ENCODE peak calls at places on chromosomes 5 and 9, in five cellular contexts. L is IMR-90, Q is pancreas, O is ovary, H is heart left ventricle. V is an unnamed sample.

GRCh38 chr9:129166962-129167557 is 11.0 kb downstream of the IER5L start:
- DNase-seq in L (peak), Q (peak), O (peak), H (peak), V (peak)

GRCh38 chr5:144191998-144192397 is 21.3 kb downstream of the KCTD16 start:
- DNase-seq in L (peak), Q (no peak), O (no peak), H (no peak), V (no peak)

GRCh38 chr5:60323596-60323995 is 376.4 kb downstream of the DEPDC1B start:
- DNase-seq in L (no peak), Q (no peak), O (no peak), H (no peak), V (no peak)

GRCh38 chr9:136808075-136808780 is 480 bp downstream of the RABL6 start:
- DNase-seq in L (no peak), Q (peak), O (peak), H (no peak), V (no peak)

GRCh38 chr5:33068786-33069185 is 357.7 kb downstream of the NPR3 start:
- DNase-seq in L (peak), Q (no peak), O (no peak), H (no peak), V (no peak)

GRCh38 chr5:67166460-67166871 is 30.1 kb downstream of the CD180 start:
- DNase-seq in L (no peak), Q (no peak), O (no peak), H (peak), V (peak)

GRCh38 chr9:70902705-70903131 is 218.7 kb downstream of the TRPM3 start:
- DNase-seq in L (peak), Q (no peak), O (no peak), H (no peak), V (no peak)

GRCh38 chr5:103389846-103390245 is 131.3 kb downstream of the MACIR start:
- DNase-seq in L (no peak), Q (no peak), O (no peak), H (no peak), V (no peak)

GRCh38 chr5:117769877-117770276 is 1195.3 kb upstream of the SEMA6A start:
- DNase-seq in L (no peak), Q (no peak), O (no peak), H (no peak), V (no peak)

GRCh38 chr5:159132429-159133040 is 32.8 kb upstream of the EBF1 start:
- DNase-seq in L (no peak), Q (no peak), O (no peak), H (no peak), V (no peak)

GRCh38 chr9:131098391-131099087 is 2.2 kb downstream of the AIF1L start:
- DNase-seq in L (no peak), Q (no peak), O (no peak), H (peak), V (no peak)

GRCh38 chr9:132982508-132982907 is 4.0 kb downstream of the GFI1B start:
- DNase-seq in L (no peak), Q (no peak), O (no peak), H (no peak), V (no peak)

GRCh38 chr5:151562019-151562707 is 29.0 kb downstream of the FAT2 start:
- DNase-seq in L (no peak), Q (no peak), O (no peak), H (no peak), V (no peak)

GRCh38 chr5:62896121-62896893 is 317.7 kb downstream of the LRRC70 start:
- DNase-seq in L (no peak), Q (no peak), O (no peak), H (no peak), V (no peak)

GRCh38 chr5:93100976-93101375 is 480.0 kb downstream of the NR2F1-AS1 start:
- DNase-seq in L (no peak), Q (no peak), O (no peak), H (no peak), V (no peak)

GRCh38 chr5:142016576-142016975 is 3.7 kb upstream of the GNPDA1 start:
- DNase-seq in L (no peak), Q (no peak), O (no peak), H (no peak), V (no peak)

GRCh38 chr5:75681125-75681830 is 36.0 kb downstream of the POC5 start:
- DNase-seq in L (peak), Q (no peak), O (no peak), H (no peak), V (no peak)

GRCh38 chr5:142545653-142546322 is 140.1 kb downstream of the FGF1 start:
- DNase-seq in L (peak), Q (no peak), O (no peak), H (no peak), V (no peak)

GRCh38 chr9:107480386-107480789 is 9.2 kb downstream of the KLF4 start:
- DNase-seq in L (peak), Q (no peak), O (peak), H (no peak), V (peak)

GRCh38 chr9:91847576-91847975 is 102.5 kb downstream of the ROR2 start:
- DNase-seq in L (peak), Q (no peak), O (peak), H (no peak), V (peak)

GRCh38 chr5:10453564-10453963 is 11.9 kb downstream of the ROPN1L start:
- DNase-seq in L (peak), Q (no peak), O (no peak), H (no peak), V (no peak)

GRCh38 chr5:68407312-68408239 is 192.0 kb downstream of the PIK3R1 start:
- DNase-seq in L (no peak), Q (no peak), O (no peak), H (no peak), V (no peak)

GRCh38 chr5:122908662-122909061 is 63.2 kb downstream of the SNX24 start:
- DNase-seq in L (no peak), Q (no peak), O (no peak), H (no peak), V (no peak)

GRCh38 chr5:143515829-143516228 is 112.3 kb upstream of the NR3C1 start:
- DNase-seq in L (peak), Q (no peak), O (no peak), H (no peak), V (no peak)

GRCh38 chr5:169052207-169052606 is 248.7 kb downstream of the SLIT3 start:
- DNase-seq in L (no peak), Q (no peak), O (no peak), H (no peak), V (no peak)

GRCh38 chr5:44943637-44944036 is 134.9 kb downstream of the MRPS30 start:
- DNase-seq in L (no peak), Q (no peak), O (no peak), H (no peak), V (no peak)

GRCh38 chr5:33563983-33564908 is 123.5 kb downstream of the TARS1 start:
- DNase-seq in L (no peak), Q (no peak), O (no peak), H (no peak), V (no peak)

GRCh38 chr5:38069360-38069759 is 189.0 kb upstream of the EGFLAM start:
- DNase-seq in L (no peak), Q (peak), O (peak), H (no peak), V (no peak)

GRCh38 chr5:45109062-45109461 is 300.3 kb downstream of the MRPS30 start:
- DNase-seq in L (no peak), Q (no peak), O (no peak), H (no peak), V (no peak)

GRCh38 chr5:40914835-40915234 is 5.5 kb downstream of the C7 start:
- DNase-seq in L (peak), Q (no peak), O (no peak), H (no peak), V (no peak)

GRCh38 chr9:106869458-106869857 is 6.5 kb downstream of the ZNF462 start:
- DNase-seq in L (peak), Q (no peak), O (no peak), H (no peak), V (no peak)

GRCh38 chr5:80041536-80041935 is 6.4 kb downstream of the THBS4 start:
- DNase-seq in L (no peak), Q (no peak), O (no peak), H (no peak), V (no peak)

GRCh38 chr5:67732471-67732870 is 483.1 kb upstream of the PIK3R1 start:
- DNase-seq in L (no peak), Q (no peak), O (no peak), H (no peak), V (no peak)

GRCh38 chr9:110056062-110056461 is 151.9 kb downstream of the C9orf152 start:
- DNase-seq in L (no peak), Q (no peak), O (no peak), H (no peak), V (no peak)

GRCh38 chr9:106286249-106286648 is 576.7 kb upstream of the ZNF462 start:
- DNase-seq in L (no peak), Q (no peak), O (no peak), H (no peak), V (no peak)

GRCh38 chr5:39605966-39606591 is 181.3 kb upstream of the DAB2 start:
- DNase-seq in L (peak), Q (no peak), O (no peak), H (no peak), V (no peak)

GRCh38 chr9:137459147-137459600 is at the start of gene NSMF:
- DNase-seq in L (peak), Q (peak), O (peak), H (peak), V (peak)

GRCh38 chr9:100427366-100428263 is 672 bp downstream of the MSANTD3 start:
- DNase-seq in L (peak), Q (no peak), O (peak), H (peak), V (peak)

GRCh38 chr9:75683591-75683990 is 206.9 kb upstream of the PCSK5 start:
- DNase-seq in L (no peak), Q (no peak), O (no peak), H (no peak), V (no peak)

DNA sequence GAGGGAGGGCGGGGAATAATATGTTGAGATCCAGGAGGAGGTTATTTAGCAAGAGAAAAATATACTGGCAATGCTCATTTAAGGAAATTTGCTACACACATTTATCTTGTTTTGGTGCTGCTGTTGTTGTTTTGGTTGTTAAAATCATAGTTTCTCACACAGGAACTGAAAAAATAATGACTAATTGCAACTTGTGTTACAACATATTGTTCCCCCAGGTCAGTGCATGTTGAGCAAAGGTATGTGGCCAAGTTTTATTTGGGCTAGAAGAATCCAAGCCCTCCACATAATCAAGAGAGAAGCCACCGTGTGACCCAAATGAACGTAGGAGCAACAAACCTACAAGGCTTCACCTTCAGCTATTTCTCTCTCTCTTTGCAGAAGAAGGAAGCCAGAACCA is 220.3 kb upstream of the DAPK1 start:
- DNase-seq in L (no peak), Q (no peak), O (no peak), H (no peak), V (no peak)
- H3K27ac ChIP-seq in L (peak), Q (no peak), O (no peak), H (no peak), V (no peak)

GRCh38 chr9:121277026-121277425 is 9.1 kb downstream of the GSN start:
- DNase-seq in L (no peak), Q (no peak), O (no peak), H (no peak), V (no peak)

GRCh38 chr9:121275781-121276658 is 8.1 kb downstream of the GSN start:
- DNase-seq in L (no peak), Q (no peak), O (no peak), H (no peak), V (no peak)

GRCh38 chr9:121279841-121280388 is 12.0 kb downstream of the GSN start:
- DNase-seq in L (no peak), Q (no peak), O (no peak), H (no peak), V (no peak)

GRCh38 chr9:121278535-121279169 is 10.7 kb downstream of the GSN start:
- DNase-seq in L (peak), Q (peak), O (peak), H (peak), V (peak)

DNA sequence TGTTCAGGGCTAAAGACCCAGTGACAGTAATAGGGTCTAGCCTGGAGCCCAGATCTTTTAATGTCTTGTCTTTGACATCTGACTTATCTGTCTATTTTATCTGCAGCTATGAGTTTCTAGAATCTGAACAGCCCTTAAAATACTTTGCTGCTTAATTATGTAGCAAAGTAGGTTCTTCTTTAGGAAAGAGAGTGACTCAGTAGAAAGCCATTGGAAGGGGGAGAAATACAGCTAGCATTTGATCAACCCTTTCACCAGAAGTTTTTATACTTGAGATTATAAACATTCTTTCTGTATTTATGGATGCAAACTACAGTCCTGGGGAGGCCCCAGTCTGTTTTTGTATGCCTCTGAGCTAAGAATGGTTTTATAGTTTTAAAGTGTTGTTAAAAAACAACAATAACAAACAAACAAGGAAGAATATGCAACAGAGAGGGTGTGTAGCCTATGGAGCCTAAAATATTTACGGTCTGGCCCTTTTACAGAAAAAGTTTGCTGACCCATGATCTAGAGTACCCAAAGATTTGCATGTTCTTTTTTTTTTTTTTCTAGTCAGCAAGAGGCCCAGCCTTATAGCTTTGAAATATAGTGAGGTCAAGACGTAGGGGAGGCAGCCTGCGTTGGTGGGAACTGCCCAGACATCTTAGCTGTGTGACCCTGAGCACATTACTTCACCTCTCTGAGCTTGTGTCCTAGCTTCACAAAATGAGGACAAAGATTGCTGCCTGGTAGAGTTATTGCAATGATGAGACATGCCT is 9.7 kb downstream of the GSN start:
- DNase-seq in L (peak), Q (no peak), O (no peak), H (no peak), V (no peak)
- H3K4me3 ChIP-seq in L (no peak), Q (no peak), O (no peak), H (no peak), V (no peak)

DNA sequence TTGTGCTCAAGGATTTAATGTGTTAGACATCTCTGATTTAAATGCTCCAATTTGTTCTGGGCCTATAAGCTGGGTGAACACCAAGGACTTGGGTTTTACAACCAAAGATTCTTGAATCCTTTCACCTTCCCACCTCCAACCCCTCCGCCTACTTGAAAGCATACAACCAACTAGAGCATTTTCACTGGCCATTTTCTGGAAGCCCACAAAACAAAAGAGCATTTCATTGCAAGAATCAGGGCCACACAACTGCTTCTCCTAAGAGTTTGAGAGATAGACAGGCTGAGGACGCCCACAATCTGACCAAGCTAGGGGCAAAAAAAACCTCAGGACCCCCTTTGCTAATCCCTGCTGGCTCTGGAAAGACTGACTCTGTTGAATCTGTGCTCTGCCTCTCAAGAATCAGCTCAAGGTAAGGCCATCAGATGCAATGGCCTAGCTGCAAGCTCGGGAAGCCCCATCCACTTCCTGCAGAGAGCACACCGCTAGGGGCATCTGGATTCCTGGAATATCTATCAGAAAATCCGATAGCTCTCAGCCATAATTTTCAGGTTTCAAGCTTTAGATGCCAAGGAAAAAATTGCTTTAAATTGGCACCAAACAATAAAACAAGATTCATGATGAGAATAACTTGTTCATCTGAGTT is 57.7 kb downstream of the RETREG1 start:
- DNase-seq in L (no peak), Q (no peak), O (no peak), H (no peak), V (no peak)
- TF ChIP-seq CTCF in L (no peak), Q (no peak), O (no peak), H (no peak), V (no peak)

GRCh38 chr5:128276537-128277216 is 193.1 kb downstream of the SLC12A2 start:
- DNase-seq in L (peak), Q (no peak), O (no peak), H (no peak), V (no peak)
- H3K27ac ChIP-seq in L (no peak), Q (no peak), O (no peak), H (no peak), V (no peak)

DNA sequence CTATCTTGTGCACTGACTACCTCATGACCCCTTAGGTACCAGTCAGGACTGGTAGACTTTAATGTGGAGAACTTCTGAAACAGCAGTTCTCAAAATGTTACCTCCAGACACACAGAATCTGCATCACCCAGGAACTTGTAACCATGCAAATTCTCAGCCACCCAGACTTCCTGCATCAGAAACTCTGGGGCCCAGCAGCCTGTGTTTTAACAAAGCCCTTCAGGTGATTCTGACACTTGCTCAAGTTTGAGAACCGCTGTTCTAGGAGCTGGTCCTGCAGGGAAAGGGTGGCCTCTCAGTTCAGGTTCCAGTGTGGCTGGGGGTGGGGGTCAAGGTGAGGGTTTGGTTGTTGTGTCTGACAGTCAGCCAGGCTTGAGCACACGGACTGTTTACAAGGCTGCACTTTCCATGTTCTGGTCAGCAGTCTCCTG is 28.4 kb downstream of the ZFP62 start:
- DNase-seq in L (no peak), Q (no peak), O (no peak), H (no peak), V (no peak)
- H3K4me3 ChIP-seq in L (no peak), Q (peak), O (peak), H (peak), V (peak)

GRCh38 chr5:318931-319601 is 2.4 kb upstream of the AHRR start:
- DNase-seq in L (no peak), Q (no peak), O (no peak), H (no peak), V (no peak)

GRCh38 chr5:320524-321232 is 836 bp upstream of the AHRR start:
- DNase-seq in L (no peak), Q (no peak), O (no peak), H (no peak), V (no peak)

GRCh38 chr5:316210-317085 is 5.1 kb upstream of the AHRR start:
- DNase-seq in L (no peak), Q (no peak), O (peak), H (no peak), V (no peak)

GRCh38 chr5:317086-317811 is 4.3 kb upstream of the AHRR start:
- DNase-seq in L (peak), Q (no peak), O (no peak), H (no peak), V (no peak)

DNA sequence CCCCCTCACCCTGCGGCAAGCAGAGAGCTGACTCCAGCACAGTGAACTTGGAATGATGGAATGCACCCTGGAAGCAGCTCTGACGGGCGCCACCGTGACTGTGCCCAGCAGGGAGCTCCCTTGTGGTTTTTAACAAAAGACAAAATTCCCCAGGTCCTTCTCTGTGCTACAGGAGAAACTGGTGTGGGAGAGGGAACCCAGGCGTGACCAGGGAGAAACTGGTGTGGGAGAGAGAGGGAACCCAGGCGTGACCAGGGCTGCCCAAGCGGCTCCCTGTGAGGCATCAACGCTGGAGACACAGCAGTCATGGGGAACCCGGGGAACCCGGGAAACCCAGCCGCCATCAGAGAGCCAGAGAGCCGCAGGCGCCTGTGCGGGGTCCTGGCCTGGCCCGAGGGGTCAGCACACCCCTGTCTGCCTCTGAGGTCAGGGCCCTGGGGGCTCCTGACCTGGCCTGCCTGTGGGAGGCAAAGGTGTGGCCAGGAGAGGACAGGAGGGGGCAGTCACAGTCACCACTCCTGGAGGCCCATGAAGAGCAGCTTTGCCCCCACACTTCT is 3.1 kb upstream of the AHRR start:
- DNase-seq in L (peak), Q (no peak), O (no peak), H (no peak), V (no peak)
- TF ChIP-seq CTCF in L (no peak), Q (no peak), O (no peak), H (no peak), V (no peak)

GRCh38 chr9:5352637-5353248 is 13.1 kb upstream of the RLN1 start:
- DNase-seq in L (no peak), Q (no peak), O (no peak), H (no peak), V (no peak)
- H3K27ac ChIP-seq in L (no peak), Q (no peak), O (no peak), H (no peak), V (no peak)

DNA sequence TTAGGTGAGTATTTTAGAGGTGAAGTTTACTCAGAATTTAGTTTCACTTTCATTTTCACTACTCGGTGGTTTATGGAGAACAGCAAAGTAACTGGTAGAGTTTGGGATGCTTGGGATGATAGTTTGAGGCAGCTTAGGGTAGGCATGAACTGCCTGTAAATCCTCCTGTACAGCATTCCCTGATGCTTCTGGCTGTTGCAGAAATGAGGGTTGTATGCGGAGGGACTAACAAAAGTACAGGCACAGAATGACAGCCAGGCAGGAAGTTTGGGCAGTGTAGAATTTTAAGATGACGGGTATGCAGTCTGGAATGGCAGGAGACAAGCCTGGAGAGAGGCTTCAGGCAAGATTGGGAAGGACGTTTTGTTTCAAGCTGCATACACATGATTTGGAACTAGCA is 48.0 kb upstream of the FAM120AOS start:
- DNase-seq in L (no peak), Q (no peak), O (no peak), H (no peak), V (no peak)
- H3K4me3 ChIP-seq in L (peak), Q (no peak), O (peak), H (peak), V (peak)